ENCODE peak calls at places on chromosome 22, in ten cellular contexts. B, V, J, T, C, N, G, R, Q and Y are unnamed samples.

GRCh38 chr22:30247974-30248373 is 1.4 kb upstream of the LIF start:
- DNase-seq in T (no peak), V (no peak), C (no peak), R (peak), J (no peak), N (no peak), Q (no peak), G (no peak), B (no peak), Y (no peak)

GRCh38 chr22:17941501-17942406 is 82.6 kb downstream of the MICAL3 start:
- DNase-seq in C (no peak), V (no peak), J (no peak), Q (no peak), B (no peak), N (no peak), G (no peak), R (no peak), T (no peak), Y (no peak)

GRCh38 chr22:44357962-44358553 is 45.3 kb upstream of the SHISAL1 start:
- DNase-seq in T (no peak), R (no peak), C (peak), Q (peak), N (peak), G (no peak), J (no peak), V (no peak), B (no peak), Y (peak)

GRCh38 chr22:29269731-29270474 is 1.8 kb downstream of the EWSR1 start:
- DNase-seq in C (no peak), T (no peak), J (no peak), V (no peak), G (no peak), R (no peak), N (no peak), B (no peak), Q (no peak), Y (no peak)

GRCh38 chr22:42716221-42716620 is 4.4 kb downstream of the A4GALT start:
- DNase-seq in N (no peak), T (no peak), Q (no peak), J (no peak), B (no peak), V (no peak), G (no peak), C (no peak), R (no peak), Y (no peak)

GRCh38 chr22:17121235-17122195 is at the start of gene TMEM121B:
- DNase-seq in T (peak), J (peak), B (peak), C (peak), Q (peak), R (peak), V (peak), G (peak), N (peak), Y (peak)

GRCh38 chr22:40237788-40238424 is 60.2 kb downstream of the TNRC6B start:
- DNase-seq in R (no peak), G (no peak), N (no peak), C (no peak), J (no peak), V (no peak), T (no peak), Q (no peak), B (no peak), Y (no peak)

GRCh38 chr22:48824673-48825651 is 1002.7 kb downstream of the BRD1 start:
- DNase-seq in R (no peak), G (no peak), T (no peak), B (no peak), N (no peak), Q (no peak), J (no peak), C (no peak), V (no peak), Y (peak)

GRCh38 chr22:28909375-28909774 is 26.0 kb downstream of the ZNRF3 start:
- DNase-seq in Q (no peak), T (no peak), V (no peak), C (no peak), R (peak), B (no peak), N (no peak), G (no peak), J (no peak), Y (no peak)

GRCh38 chr22:43381693-43382092 is 30.1 kb upstream of the MPPED1 start:
- DNase-seq in V (no peak), G (no peak), Q (no peak), J (no peak), B (no peak), C (no peak), N (no peak), T (no peak), R (no peak), Y (no peak)

GRCh38 chr22:38314992-38315800 is 2.0 kb downstream of the CSNK1E start:
- DNase-seq in B (peak), C (no peak), G (no peak), J (peak), T (no peak), R (no peak), N (no peak), V (no peak), Q (peak), Y (peak)

GRCh38 chr22:40250608-40251007 is 72.9 kb downstream of the TNRC6B start:
- DNase-seq in J (no peak), G (no peak), C (no peak), T (no peak), B (no peak), N (no peak), R (no peak), V (no peak), Q (no peak), Y (no peak)

GRCh38 chr22:48856308-48856615 is 971.4 kb downstream of the BRD1 start:
- DNase-seq in B (no peak), R (no peak), N (no peak), T (no peak), V (no peak), Q (no peak), G (no peak), C (no peak), J (no peak), Y (no peak)

GRCh38 chr22:49586244-49586748 is 241.4 kb downstream of the BRD1 start:
- DNase-seq in T (no peak), R (no peak), G (no peak), C (no peak), J (no peak), Q (no peak), B (no peak), V (no peak), N (no peak), Y (no peak)

GRCh38 chr22:50084570-50084969 is 656 bp downstream of the MLC1 start:
- DNase-seq in R (no peak), G (no peak), N (no peak), C (no peak), B (no peak), V (no peak), Q (no peak), T (no peak), J (no peak), Y (no peak)

GRCh38 chr22:31045900-31046587 is 35.1 kb upstream of the SMTN start:
- DNase-seq in G (no peak), Q (no peak), V (peak), T (no peak), C (no peak), J (no peak), R (no peak), B (no peak), N (no peak), Y (no peak)

GRCh38 chr22:19756288-19757128 is 4.1 kb upstream of the TBX1 start:
- DNase-seq in G (peak), J (peak), C (no peak), Q (no peak), B (peak), V (no peak), R (peak), T (peak), N (no peak), Y (peak)

GRCh38 chr22:26086359-26086758 is 82.9 kb upstream of the SEZ6L start:
- DNase-seq in N (no peak), C (no peak), V (no peak), J (no peak), Q (no peak), B (no peak), G (no peak), R (no peak), T (peak), Y (no peak)